ENCODE peak calls at places on chromosomes 1 and 21, in ten cellular contexts. Q, E, W, P, R, M, K, C, F and Z are unnamed samples. For H3K36me3, the result is how much of the 10 kb centered on the place peaks cover.

GRCh38 chr1:29682171-29682917 is 446.0 kb downstream of the PTPRU start:
- DNase-seq in Q (no peak), E (no peak), W (no peak), P (no peak), R (no peak), M (peak), K (no peak), C (peak), F (no peak), Z (peak)

GRCh38 chr1:63317007-63317813 is 5.2 kb upstream of the FOXD3 start:
- DNase-seq in Q (no peak), E (peak), W (peak), P (no peak), R (peak), M (peak), K (no peak), C (no peak), F (peak), Z (peak)

GRCh38 chr1:8856689-8857412 is 21.6 kb downstream of the ENO1 start:
- DNase-seq in Q (no peak), E (no peak), W (no peak), P (no peak), R (no peak), M (no peak), K (no peak), C (no peak), F (no peak), Z (no peak)

GRCh38 chr1:215277537-215277936 is 195.0 kb downstream of the KCNK2 start:
- DNase-seq in Q (no peak), E (peak), W (no peak), P (no peak), R (no peak), M (no peak), K (no peak), C (no peak), F (no peak), Z (no peak)

GRCh38 chr1:76075877-76076276 is 1.3 kb downstream of the ST6GALNAC3 start:
- DNase-seq in Q (no peak), E (peak), W (no peak), P (no peak), R (no peak), M (no peak), K (no peak), C (no peak), F (no peak), Z (no peak)

GRCh38 chr1:98761238-98761637 is 99.7 kb downstream of the SNX7 start:
- DNase-seq in Q (no peak), E (no peak), W (peak), P (no peak), R (no peak), M (peak), K (no peak), C (no peak), F (peak), Z (peak)

GRCh38 chr1:17550684-17551584 is 11.4 kb downstream of the ARHGEF10L start:
- DNase-seq in Q (no peak), E (peak), W (no peak), P (no peak), R (peak), M (no peak), K (no peak), C (no peak), F (no peak), Z (no peak)

GRCh38 chr1:163291461-163291860 is 30.3 kb upstream of the NUF2 start:
- DNase-seq in Q (no peak), E (no peak), W (no peak), P (no peak), R (no peak), M (no peak), K (no peak), C (no peak), F (no peak), Z (no peak)

GRCh38 chr21:42687796-42688195 is 34.4 kb downstream of the PDE9A start:
- DNase-seq in Q (no peak), E (no peak), W (no peak), P (no peak), R (no peak), M (no peak), K (no peak), C (no peak), F (no peak), Z (no peak)

GRCh38 chr1:239587066-239587465 is 200.7 kb downstream of the CHRM3 start:
- DNase-seq in Q (peak), E (no peak), W (peak), P (no peak), R (peak), M (no peak), K (no peak), C (no peak), F (no peak), Z (no peak)

GRCh38 chr1:182087304-182087703 is 25.8 kb upstream of the ZNF648 start:
- DNase-seq in Q (no peak), E (no peak), W (no peak), P (no peak), R (no peak), M (no peak), K (no peak), C (no peak), F (no peak), Z (no peak)

GRCh38 chr1:73176902-73177301 is 894.6 kb upstream of the NEGR1 start:
- DNase-seq in Q (no peak), E (no peak), W (peak), P (no peak), R (no peak), M (no peak), K (no peak), C (no peak), F (no peak), Z (peak)

GRCh38 chr1:8017495-8018310 is 8.4 kb downstream of the ERRFI1 start:
- DNase-seq in Q (no peak), E (peak), W (no peak), P (no peak), R (no peak), M (peak), K (no peak), C (no peak), F (peak), Z (no peak)

GRCh38 chr1:234917495-234918188 is 211.0 kb downstream of the TOMM20 start:
- DNase-seq in Q (no peak), E (no peak), W (no peak), P (no peak), R (no peak), M (no peak), K (no peak), C (no peak), F (no peak), Z (no peak)

GRCh38 chr21:35349378-35350080 is 300.4 kb upstream of the RUNX1 start:
- DNase-seq in Q (no peak), E (peak), W (no peak), P (no peak), R (no peak), M (no peak), K (no peak), C (no peak), F (no peak), Z (no peak)

GRCh38 chr1:85137660-85138059 is 63.2 kb downstream of the SYDE2 start:
- DNase-seq in Q (no peak), E (peak), W (no peak), P (no peak), R (peak), M (no peak), K (peak), C (peak), F (no peak), Z (no peak)

GRCh38 chr1:22418852-22419480 is 32.7 kb upstream of the ZBTB40 start:
- DNase-seq in Q (no peak), E (peak), W (no peak), P (no peak), R (no peak), M (no peak), K (no peak), C (peak), F (no peak), Z (peak)

GRCh38 chr1:226305184-226305583 is 3.8 kb downstream of the LIN9 start:
- DNase-seq in Q (no peak), E (no peak), W (no peak), P (no peak), R (no peak), M (no peak), K (no peak), C (no peak), F (no peak), Z (no peak)

GRCh38 chr21:20882462-20883415 is 115.5 kb upstream of the NCAM2 start:
- DNase-seq in Q (no peak), E (peak), W (peak), P (no peak), R (peak), M (peak), K (no peak), C (no peak), F (peak), Z (peak)

GRCh38 chr1:100835866-100836842 is 58.5 kb downstream of the EXTL2 start:
- DNase-seq in Q (no peak), E (no peak), W (no peak), P (no peak), R (no peak), M (no peak), K (no peak), C (no peak), F (no peak), Z (no peak)

GRCh38 chr21:39183272-39184049 is at the start of gene PSMG1:
- DNase-seq in Q (peak), E (peak), W (peak), P (peak), R (peak), M (peak), K (peak), C (peak), F (peak), Z (peak)

GRCh38 chr1:177138347-177138746 is 26.2 kb downstream of the ASTN1 start:
- DNase-seq in Q (no peak), E (no peak), W (no peak), P (no peak), R (no peak), M (no peak), K (no peak), C (no peak), F (no peak), Z (no peak)

GRCh38 chr1:5597991-5598823 is 394.0 kb downstream of the NPHP4 start:
- DNase-seq in Q (no peak), E (no peak), W (no peak), P (no peak), R (no peak), M (peak), K (no peak), C (no peak), F (no peak), Z (peak)

GRCh38 chr1:232524056-232524455 is 105.9 kb downstream of the SIPA1L2 start:
- DNase-seq in Q (no peak), E (peak), W (no peak), P (no peak), R (no peak), M (no peak), K (no peak), C (no peak), F (no peak), Z (no peak)

GRCh38 chr1:92544756-92545165 is 58.0 kb upstream of the GFI1 start:
- DNase-seq in Q (no peak), E (no peak), W (no peak), P (no peak), R (no peak), M (no peak), K (no peak), C (no peak), F (no peak), Z (no peak)

GRCh38 chr21:27564684-27565280 is 597.9 kb upstream of the ADAMTS5 start:
- DNase-seq in Q (no peak), E (peak), W (peak), P (peak), R (no peak), M (peak), K (peak), C (peak), F (peak), Z (peak)

GRCh38 chr1:29452463-29453230 is 216.3 kb downstream of the PTPRU start:
- DNase-seq in Q (no peak), E (no peak), W (no peak), P (no peak), R (no peak), M (no peak), K (no peak), C (no peak), F (no peak), Z (peak)

GRCh38 chr1:209434066-209434465 is 149.4 kb upstream of the CAMK1G start:
- DNase-seq in Q (no peak), E (peak), W (no peak), P (no peak), R (no peak), M (no peak), K (no peak), C (no peak), F (no peak), Z (no peak)

GRCh38 chr1:8423702-8424538 is 106.0 kb downstream of the SLC45A1 start:
- DNase-seq in Q (peak), E (peak), W (no peak), P (peak), R (peak), M (peak), K (peak), C (peak), F (peak), Z (peak)

GRCh38 chr1:226882631-226883409 is 12.4 kb downstream of the PSEN2 start:
- DNase-seq in Q (no peak), E (peak), W (no peak), P (no peak), R (no peak), M (no peak), K (no peak), C (no peak), F (no peak), Z (no peak)

GRCh38 chr1:60972841-60973364 is 109.5 kb upstream of the NFIA start:
- DNase-seq in Q (no peak), E (peak), W (no peak), P (no peak), R (no peak), M (no peak), K (no peak), C (no peak), F (no peak), Z (no peak)

GRCh38 chr21:15003463-15004135 is 61.2 kb downstream of the NRIP1 start:
- DNase-seq in Q (no peak), E (no peak), W (no peak), P (peak), R (no peak), M (peak), K (no peak), C (no peak), F (peak), Z (peak)

DNA sequence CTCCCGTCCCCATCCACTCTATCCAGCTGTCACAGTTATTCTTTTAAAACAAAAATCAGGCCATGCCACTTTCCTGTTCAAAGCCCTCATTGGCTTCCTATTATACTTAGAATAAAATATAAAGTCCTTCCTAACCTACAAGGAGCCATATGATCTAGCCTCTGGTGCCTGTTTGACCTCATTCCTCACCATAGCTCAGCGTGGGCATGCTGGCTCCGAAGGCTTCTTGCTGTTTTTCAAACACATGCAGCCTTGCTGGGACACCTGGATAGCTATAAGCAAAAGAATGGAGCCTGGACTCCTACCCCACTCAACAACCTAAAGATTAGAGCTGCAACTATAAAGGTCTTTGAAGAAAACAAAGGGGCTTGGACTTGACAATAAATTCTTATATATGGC is 23.7 kb downstream of the DHCR24 start:
- DNase-seq in Q (no peak), E (no peak), W (no peak), P (no peak), R (no peak), M (no peak), K (no peak), C (no peak), F (no peak), Z (no peak)
- H3K4me3 ChIP-seq in Q (no peak), E (no peak), W (no peak), P (no peak), R (no peak), M (no peak), K (no peak), C (no peak), F (no peak), Z (no peak)

GRCh38 chr1:13820055-13820454 is 120.1 kb downstream of the PRDM2 start:
- DNase-seq in Q (no peak), E (no peak), W (no peak), P (no peak), R (no peak), M (no peak), K (no peak), C (no peak), F (no peak), Z (no peak)

GRCh38 chr1:13817906-13818305 is 117.9 kb downstream of the PRDM2 start:
- DNase-seq in Q (no peak), E (no peak), W (no peak), P (no peak), R (no peak), M (no peak), K (no peak), C (no peak), F (no peak), Z (no peak)

GRCh38 chr1:13819637-13820036 is 119.6 kb downstream of the PRDM2 start:
- DNase-seq in Q (no peak), E (no peak), W (no peak), P (no peak), R (no peak), M (no peak), K (no peak), C (no peak), F (no peak), Z (no peak)

GRCh38 chr1:13818926-13819325 is 118.9 kb downstream of the PRDM2 start:
- DNase-seq in Q (no peak), E (no peak), W (no peak), P (no peak), R (no peak), M (no peak), K (no peak), C (no peak), F (no peak), Z (no peak)

DNA sequence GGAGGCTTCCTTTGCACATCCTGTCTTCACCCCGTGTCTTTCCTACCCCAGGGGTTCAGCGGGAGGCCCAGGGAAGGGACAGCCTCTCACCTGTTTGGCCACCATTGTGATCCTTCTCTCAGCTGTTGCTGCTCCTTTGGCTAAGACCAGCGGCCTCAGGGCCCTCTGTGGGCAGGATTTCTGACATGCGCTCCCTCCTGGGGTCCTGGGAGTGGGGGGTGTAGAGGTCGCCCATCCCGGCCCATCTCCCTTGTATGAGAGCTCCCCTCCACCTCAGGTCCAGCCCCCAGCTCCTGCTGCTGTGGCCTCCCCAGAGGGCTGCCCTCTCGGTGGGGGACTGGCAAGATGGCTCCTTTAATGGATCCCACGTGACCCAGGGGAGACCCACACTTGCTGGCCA is 120.5 kb downstream of the PRDM2 start:
- DNase-seq in Q (no peak), E (no peak), W (no peak), P (no peak), R (no peak), M (no peak), K (no peak), C (no peak), F (no peak), Z (no peak)
- H3K36me3 ChIP-seq in Q (under half), E (under half), W (under half), P (under half), R (under half), M (under half), K (under half), C (under half), F (under half), Z (under half)

GRCh38 chr21:36567216-36567917 is 87.4 kb upstream of the CLDN14 start:
- DNase-seq in Q (no peak), E (no peak), W (no peak), P (no peak), R (no peak), M (no peak), K (no peak), C (no peak), F (no peak), Z (no peak)
- H3K4me3 ChIP-seq in Q (no peak), E (no peak), W (no peak), P (no peak), R (no peak), M (no peak), K (no peak), C (no peak), F (no peak), Z (no peak)

DNA sequence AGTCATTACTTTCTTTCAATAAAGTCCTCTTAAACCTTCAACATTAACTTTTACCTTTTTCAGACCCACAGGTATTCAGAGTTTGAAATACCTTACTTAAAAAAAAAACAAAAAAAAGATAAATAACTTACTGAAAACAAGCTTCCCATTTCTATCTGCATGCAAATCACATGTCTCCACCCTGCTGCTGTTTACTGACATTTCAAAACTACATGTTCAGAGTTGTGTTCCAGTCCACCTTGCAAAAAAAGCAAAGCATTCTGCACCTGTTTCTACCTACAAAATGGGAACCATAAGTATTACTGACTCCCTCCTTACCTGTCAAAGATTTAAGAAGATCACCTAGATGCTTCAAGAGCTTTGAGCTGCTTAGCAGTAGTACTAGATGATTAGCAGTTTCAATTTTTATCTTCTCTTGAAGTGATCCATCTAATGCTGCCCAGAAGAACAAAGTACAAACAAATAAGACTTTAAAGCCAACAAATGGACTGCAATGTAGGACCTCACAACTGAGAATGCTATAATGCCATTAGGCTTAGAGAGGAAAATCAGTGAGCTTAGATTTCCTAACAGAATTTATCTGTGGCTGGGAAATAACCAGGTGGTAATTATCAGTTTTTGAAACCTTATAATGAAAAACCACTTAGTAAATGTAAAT is 61.2 kb downstream of the ANKRD13C start:
- DNase-seq in Q (no peak), E (no peak), W (no peak), P (no peak), R (no peak), M (no peak), K (no peak), C (no peak), F (no peak), Z (no peak)
- H3K36me3 ChIP-seq in Q (under half), E (under half), W (half or more), P (under half), R (under half), M (under half), K (under half), C (half or more), F (under half), Z (under half)

GRCh38 chr1:3289502-3289901 is 165.0 kb upstream of the ARHGEF16 start:
- DNase-seq in Q (no peak), E (no peak), W (no peak), P (no peak), R (no peak), M (no peak), K (no peak), C (no peak), F (no peak), Z (no peak)
- H3K4me3 ChIP-seq in Q (no peak), E (no peak), W (no peak), P (no peak), R (no peak), M (no peak), K (no peak), C (no peak), F (no peak), Z (no peak)

DNA sequence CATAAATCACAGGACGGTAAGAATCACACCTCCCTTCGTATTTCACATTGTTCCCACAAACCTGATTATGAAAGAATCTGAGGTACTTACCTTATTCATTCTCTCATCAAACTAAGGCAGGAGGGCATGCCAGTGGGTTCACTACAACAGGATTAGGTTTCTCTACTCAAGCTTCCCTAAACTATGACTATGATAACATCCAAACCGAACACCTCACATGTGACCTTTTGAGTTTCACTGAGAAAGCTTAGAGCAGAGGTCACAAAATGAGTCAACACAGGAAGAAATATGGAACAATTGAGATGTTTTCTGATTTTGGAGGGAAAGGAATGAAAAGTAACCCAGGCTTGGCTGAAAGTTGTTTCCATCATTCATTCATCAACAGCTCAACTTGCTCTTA is 24.1 kb downstream of the UBR4 start:
- DNase-seq in Q (no peak), E (no peak), W (no peak), P (no peak), R (no peak), M (no peak), K (no peak), C (no peak), F (no peak), Z (no peak)
- H3K36me3 ChIP-seq in Q (half or more), E (half or more), W (half or more), P (under half), R (under half), M (under half), K (under half), C (half or more), F (half or more), Z (under half)

GRCh38 chr1:39952359-39953110 is 2.4 kb upstream of the MFSD2A start:
- DNase-seq in Q (no peak), E (no peak), W (no peak), P (no peak), R (no peak), M (no peak), K (no peak), C (no peak), F (peak), Z (no peak)
- H3K4me3 ChIP-seq in Q (no peak), E (no peak), W (no peak), P (no peak), R (no peak), M (no peak), K (no peak), C (no peak), F (no peak), Z (no peak)